ENCODE peak calls at places on chromosomes 3 and 15, in four cellular contexts. P is NCI-H2171 treated with DMSO at 0.1 percent for 48 hours, X is neural crest cell, V is NCI-H345. J is an unnamed sample.

GRCh38 chr3:184008161-184008560 is 9.5 kb downstream of the ABCC5 start:
- DNase-seq in P (no peak), X (no peak), V (no peak), J (no peak)

GRCh38 chr3:71051893-71052687 is 531.4 kb downstream of the FOXP1 start:
- DNase-seq in P (peak), X (no peak), V (no peak), J (no peak)

GRCh38 chr3:144079634-144080033 is 108.0 kb downstream of the DIPK2A start:
- DNase-seq in P (no peak), X (no peak), V (no peak), J (no peak)

GRCh38 chr15:72319985-72320671 is at the start of gene CELF6:
- DNase-seq in P (peak), X (peak), V (peak), J (peak)

GRCh38 chr3:165476399-165477060 is 280.3 kb upstream of the SLITRK3 start:
- DNase-seq in P (no peak), X (no peak), V (no peak), J (no peak)

GRCh38 chr15:63027646-63028045 is 14.9 kb upstream of the TPM1 start:
- DNase-seq in P (no peak), X (no peak), V (no peak), J (no peak)

GRCh38 chr3:120524171-120524923 is 71.8 kb upstream of the NDUFB4 start:
- DNase-seq in P (no peak), X (no peak), V (no peak), J (no peak)

GRCh38 chr3:69084326-69084667 is 440 bp upstream of the ARL6IP5 start:
- DNase-seq in P (peak), X (no peak), V (no peak), J (no peak)

GRCh38 chr3:177563792-177564191 is 366.5 kb upstream of the TBL1XR1 start:
- DNase-seq in P (peak), X (no peak), V (no peak), J (no peak)

GRCh38 chr15:67947254-67948039 is 106.7 kb upstream of the PIAS1 start:
- DNase-seq in P (no peak), X (no peak), V (no peak), J (no peak)

GRCh38 chr15:44101944-44102343 is 93.1 kb downstream of the FRMD5 start:
- DNase-seq in P (no peak), X (no peak), V (no peak), J (no peak)

GRCh38 chr3:71210257-71211002 is 373.1 kb downstream of the FOXP1 start:
- DNase-seq in P (no peak), X (no peak), V (no peak), J (no peak)

J was measured in memory B cell.